ENCODE peak calls at places on chromosomes 7 and 10, in nine cellular contexts. Z, K, O, H, M, F, V, S and Y are unnamed samples.

GRCh38 chr10:74882427-74882826 is 56.0 kb downstream of the KAT6B start:
- DNase-seq in Z (peak; percentile 17), K (no peak), O (no peak), H (no peak), M (no peak), F (no peak), V (peak; percentile 37), S (no peak), Y (no peak)

GRCh38 chr7:586494-586893 is 66.8 kb upstream of the PDGFA start:
- DNase-seq in Z (no peak), K (no peak), O (no peak), H (no peak), M (no peak), F (no peak), V (no peak), S (no peak), Y (no peak)

GRCh38 chr10:91924212-91925021 is 847 bp downstream of the BTAF1 start:
- DNase-seq in Z (peak; percentile 33), K (no peak), O (no peak), H (no peak), M (no peak), F (no peak), V (peak; percentile 43), S (no peak), Y (no peak)

GRCh38 chr10:13120786-13121499 is 21.0 kb downstream of the OPTN start:
- DNase-seq in Z (peak; percentile 61), K (no peak), O (no peak), H (no peak), M (no peak), F (no peak), V (peak; percentile 70), S (no peak), Y (no peak)

GRCh38 chr7:2553831-2554581 is 1.3 kb downstream of the BRAT1 start:
- DNase-seq in Z (no peak), K (no peak), O (no peak), H (no peak), M (no peak), F (no peak), V (no peak), S (peak; percentile 46), Y (no peak)

GRCh38 chr10:133335238-133336122 is 1.2 kb downstream of the CALY start:
- DNase-seq in Z (peak; percentile 78), K (no peak), O (peak; percentile 70), H (peak; percentile 60), M (no peak), F (peak; percentile 79), V (peak; percentile 60), S (peak; percentile 88), Y (no peak)

GRCh38 chr10:17415046-17415643 is 39.2 kb downstream of the ST8SIA6 start:
- DNase-seq in Z (no peak), K (no peak), O (no peak), H (no peak), M (peak; percentile 17), F (no peak), V (no peak), S (no peak), Y (no peak)

GRCh38 chr10:49387029-49387428 is 8.9 kb downstream of the DRGX start:
- DNase-seq in Z (peak; percentile 42), K (peak; percentile 57), O (no peak), H (no peak), M (no peak), F (no peak), V (peak; percentile 59), S (no peak), Y (peak; percentile 35)

GRCh38 chr10:110268442-110268841 is 36.3 kb downstream of the SMNDC1 start:
- DNase-seq in Z (no peak), K (no peak), O (no peak), H (no peak), M (no peak), F (no peak), V (peak; percentile 8), S (no peak), Y (no peak)

GRCh38 chr10:130003787-130004613 is 39.9 kb upstream of the EBF3 start:
- DNase-seq in Z (no peak), K (no peak), O (no peak), H (no peak), M (no peak), F (no peak), V (peak; percentile 12), S (peak; percentile 13), Y (no peak)

GRCh38 chr7:136513744-136514143 is 354.7 kb upstream of the CHRM2 start:
- DNase-seq in Z (no peak), K (no peak), O (no peak), H (no peak), M (no peak), F (no peak), V (no peak), S (no peak), Y (no peak)

GRCh38 chr7:35820858-35821257 is 20.0 kb downstream of the SEPTIN7 start:
- DNase-seq in Z (no peak), K (no peak), O (no peak), H (no peak), M (no peak), F (no peak), V (no peak), S (no peak), Y (no peak)

GRCh38 chr7:29924684-29925083 is 64.9 kb downstream of the SCRN1 start:
- DNase-seq in Z (no peak), K (no peak), O (no peak), H (no peak), M (no peak), F (no peak), V (no peak), S (no peak), Y (no peak)

GRCh38 chr7:35792472-35793224 is 8.2 kb upstream of the SEPTIN7 start:
- DNase-seq in Z (peak; percentile 84), K (no peak), O (no peak), H (no peak), M (peak; percentile 59), F (no peak), V (peak; percentile 81), S (no peak), Y (no peak)

GRCh38 chr7:105674200-105675030 is 93.1 kb upstream of the EFCAB10 start:
- DNase-seq in Z (no peak), K (no peak), O (peak; percentile 15), H (no peak), M (no peak), F (no peak), V (no peak), S (no peak), Y (no peak)